ENCODE peak calls at places on chromosomes 11 and 22, in five cellular contexts. O is GM06990, R is spleen, I is hepatocyte, P is lower leg skin. U is an unnamed sample.

GRCh38 chr11:122789916-122790315 is 48.4 kb upstream of the CRTAM start:
- DNase-seq in O (no peak), P (no peak), I (no peak), R (no peak), U (no peak)

GRCh38 chr11:93796832-93797231 is 12.8 kb downstream of the MED17 start:
- DNase-seq in O (no peak), I (no peak), R (no peak), P (no peak), U (no peak)

GRCh38 chr22:47842119-47842518 is 1079.7 kb downstream of the TBC1D22A start:
- DNase-seq in I (no peak), O (peak), P (no peak), R (no peak), U (no peak)

GRCh38 chr22:24751518-24751917 is 23.0 kb downstream of the PIWIL3 start:
- DNase-seq in R (no peak), I (no peak), O (no peak), P (no peak), U (no peak)

GRCh38 chr11:129950319-129951034 is 52.2 kb downstream of the PRDM10 start:
- DNase-seq in O (no peak), I (peak), R (no peak), P (peak), U (no peak)

GRCh38 chr22:40666151-40666848 is 13.0 kb upstream of the MCHR1 start:
- DNase-seq in O (no peak), R (no peak), I (no peak), P (no peak), U (no peak)

GRCh38 chr22:46042786-46043185 is 65.8 kb upstream of the WNT7B start:
- DNase-seq in O (no peak), P (no peak), R (peak), I (no peak), U (no peak)

GRCh38 chr11:128422576-128423370 is 164.6 kb downstream of the ETS1 start:
- DNase-seq in P (no peak), R (peak), I (no peak), O (no peak), U (no peak)

GRCh38 chr11:75369846-75370245 is 18.4 kb upstream of the ARRB1 start:
- DNase-seq in R (no peak), O (no peak), I (no peak), P (no peak), U (no peak)

GRCh38 chr11:63951779-63952536 is 13.2 kb downstream of the NAA40 start:
- DNase-seq in R (no peak), O (no peak), P (no peak), I (no peak), U (no peak)

GRCh38 chr22:20203142-20204099 is 52.6 kb upstream of the CCDC188 start:
- DNase-seq in P (no peak), R (no peak), O (no peak), I (peak), U (no peak)

GRCh38 chr11:47991266-47991830 is 11.0 kb downstream of the PTPRJ start:
- DNase-seq in O (no peak), I (peak), P (no peak), R (no peak), U (no peak)
- TF ChIP-seq CTCF in O (no peak), I (no peak), P (no peak), R (no peak), U (no peak)

GRCh38 chr11:66311965-66312548 is 4.8 kb downstream of the CD248 start:
- DNase-seq in P (peak), R (peak), O (peak), I (peak), U (peak)
- H3K4me3 ChIP-seq in P (peak), R (peak), O (peak), I (peak), U (peak)

DNA sequence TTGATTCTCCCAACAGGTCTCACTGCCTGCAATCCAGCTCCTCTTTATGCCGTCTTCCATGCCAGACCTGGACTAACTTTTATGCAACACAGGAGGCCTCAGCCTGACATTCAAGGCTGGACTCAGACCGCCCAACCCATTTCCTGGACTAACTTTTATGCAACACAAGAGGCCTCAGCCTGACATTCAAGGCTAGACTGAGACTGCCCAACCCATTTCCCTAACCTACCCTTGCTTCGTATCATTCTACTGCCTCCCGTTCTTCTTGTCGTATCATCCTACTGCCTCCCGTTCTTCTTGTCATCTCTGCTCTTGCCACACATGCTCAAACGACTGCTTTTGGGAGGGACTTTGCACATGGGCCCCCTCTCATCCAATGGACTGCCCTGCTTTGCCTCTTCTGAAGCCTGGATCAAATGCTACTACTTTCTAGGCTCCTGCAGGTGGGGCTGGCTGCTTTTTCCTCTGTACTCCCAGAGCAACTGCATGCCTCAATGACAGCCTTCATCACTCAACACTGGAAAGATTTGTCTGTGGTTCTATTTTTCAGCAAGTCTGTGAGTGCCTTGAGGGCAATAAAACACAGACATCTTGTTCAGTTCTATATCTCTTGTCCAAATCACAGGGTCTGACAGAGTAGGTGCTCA is 7.8 kb downstream of the TBC1D10A start:
- DNase-seq in I (no peak), P (no peak), R (no peak), O (no peak), U (no peak)
- TF ChIP-seq CTCF in I (no peak), P (no peak), R (no peak), O (no peak), U (no peak)

DNA sequence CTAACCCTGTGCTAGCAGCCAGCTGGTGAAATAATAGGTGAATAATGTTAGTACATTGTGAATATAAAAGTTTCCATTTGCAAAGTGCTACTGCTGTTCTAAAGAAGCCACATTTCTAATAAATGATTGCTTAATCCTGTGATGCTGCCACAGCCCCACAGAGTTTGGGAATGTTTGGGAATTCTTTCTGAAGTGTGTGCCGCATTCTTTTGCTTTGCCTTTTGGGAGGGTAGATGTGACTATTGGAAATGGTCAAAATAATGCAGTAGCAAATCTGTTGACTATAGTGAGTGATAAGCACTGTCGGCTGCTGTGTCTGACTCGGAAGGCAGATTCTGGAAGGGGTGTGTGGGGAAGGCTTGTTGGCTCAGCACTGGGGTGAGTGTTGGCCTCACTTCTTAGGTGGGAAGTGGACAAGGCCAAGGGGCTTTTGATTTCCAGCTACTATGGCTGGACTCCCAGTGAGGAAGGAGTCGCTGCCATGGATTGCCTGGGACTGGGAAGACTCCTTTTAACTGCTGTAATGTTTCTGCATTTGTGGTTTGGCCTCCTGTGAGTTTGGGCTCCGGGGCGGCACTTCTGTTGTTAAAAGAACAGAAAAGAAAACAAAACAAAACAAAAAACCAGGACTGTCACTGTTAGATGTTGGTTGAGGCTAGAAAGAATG is 20.0 kb downstream of the ZBTB16 start:
- DNase-seq in I (no peak), O (no peak), R (no peak), P (no peak), U (no peak)
- H3K4me3 ChIP-seq in I (no peak), O (no peak), R (no peak), P (no peak), U (no peak)

GRCh38 chr22:43296279-43296902 is 46.8 kb downstream of the SCUBE1 start:
- DNase-seq in P (no peak), I (peak), O (no peak), R (no peak), U (no peak)

GRCh38 chr22:43299736-43300135 is 43.4 kb downstream of the SCUBE1 start:
- DNase-seq in P (no peak), I (no peak), R (no peak), O (no peak), U (no peak)

GRCh38 chr22:43297246-43298061 is 45.7 kb downstream of the SCUBE1 start:
- DNase-seq in O (no peak), R (no peak), I (no peak), P (peak), U (no peak)

GRCh38 chr22:43295660-43296059 is 47.5 kb downstream of the SCUBE1 start:
- DNase-seq in R (no peak), P (no peak), I (no peak), O (no peak), U (no peak)

GRCh38 chr22:43298062-43298801 is 44.9 kb downstream of the SCUBE1 start:
- DNase-seq in P (peak), R (no peak), I (peak), O (no peak), U (no peak)
- TF ChIP-seq CTCF in P (no peak), R (no peak), I (no peak), O (no peak), U (no peak)

DNA sequence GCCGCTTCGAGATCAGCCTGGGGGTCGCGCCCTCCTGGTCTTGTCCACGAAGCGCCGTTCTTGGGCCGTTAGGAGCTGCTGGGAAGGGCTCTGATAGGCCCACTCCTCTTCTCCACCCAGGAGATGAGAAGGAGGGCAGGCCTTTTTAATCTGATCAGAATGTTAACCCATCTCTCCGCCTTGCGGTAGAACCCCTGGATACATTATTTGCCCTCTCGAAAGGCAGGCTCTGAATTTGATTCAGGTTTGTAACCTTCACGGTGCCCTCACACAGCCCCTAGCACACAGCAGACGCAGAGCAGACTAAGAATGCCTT is at the start of gene CCDC83:
- DNase-seq in O (no peak), P (no peak), R (no peak), I (no peak), U (no peak)
- H3K4me3 ChIP-seq in O (peak), P (peak), R (peak), I (peak), U (peak)

U was measured in GM12864.